ENCODE peak calls at places on chromosomes 3 and 15, in six cellular contexts. P is NT2/D1, V is HT1080, F is Peyer's patch, L is naive B cell, C is kidney epithelial cell. E is an unnamed sample.

GRCh38 chr3:72182206-72182605 is 397.3 kb upstream of the PROK2 start:
- DNase-seq in P (no peak), V (peak; percentile 29), F (no peak), L (no peak), C (no peak), E (no peak)

GRCh38 chr15:99435138-99435695 is 130.6 kb upstream of the MEF2A start:
- DNase-seq in P (no peak), V (no peak), F (peak; percentile 42), L (no peak), C (no peak), E (no peak)

GRCh38 chr3:46449755-46450552 is 14.8 kb downstream of the LTF start:
- DNase-seq in P (peak; percentile 23), V (no peak), F (no peak), L (no peak), C (no peak), E (peak; percentile 11)

GRCh38 chr15:82916161-82916952 is 36.2 kb downstream of the HOMER2 start:
- DNase-seq in P (no peak), V (no peak), F (no peak), L (no peak), C (no peak), E (no peak)

GRCh38 chr3:66490984-66491383 is 9.8 kb downstream of the LRIG1 start:
- DNase-seq in P (no peak), V (no peak), F (no peak), L (no peak), C (no peak), E (no peak)

GRCh38 chr15:31088672-31089360 is 12.7 kb downstream of the TRPM1 start:
- DNase-seq in P (no peak), V (no peak), F (no peak), L (no peak), C (no peak), E (no peak)

GRCh38 chr15:74174216-74174965 is 881 bp downstream of the ISLR start:
- DNase-seq in P (no peak), V (no peak), F (no peak), L (no peak), C (no peak), E (no peak)

GRCh38 chr3:196073188-196073838 is 8.6 kb downstream of the TFRC start:
- DNase-seq in P (no peak), V (peak; percentile 72), F (peak; percentile 66), L (peak; percentile 71), C (no peak), E (peak; percentile 62)

GRCh38 chr3:170815340-170815739 is 54.7 kb downstream of the RPL22L1 start:
- DNase-seq in P (no peak), V (peak; percentile 33), F (no peak), L (no peak), C (no peak), E (no peak)

GRCh38 chr3:55673764-55674163 is 186.7 kb upstream of the WNT5A start:
- DNase-seq in P (no peak), V (no peak), F (no peak), L (no peak), C (no peak), E (no peak)

GRCh38 chr3:20161714-20162113 is 24.3 kb downstream of the SGO1 start:
- DNase-seq in P (no peak), V (no peak), F (no peak), L (no peak), C (no peak), E (no peak)

GRCh38 chr3:64932666-64933342 is 245.0 kb upstream of the ADAMTS9 start:
- DNase-seq in P (no peak), V (no peak), F (no peak), L (no peak), C (no peak), E (no peak)

GRCh38 chr15:43514241-43515057 is 3.0 kb upstream of the MAP1A start:
- DNase-seq in P (no peak), V (peak; percentile 30), F (no peak), L (peak; percentile 26), C (no peak), E (no peak)

GRCh38 chr15:97319316-97319715 is 641.2 kb upstream of the ARRDC4 start:
- DNase-seq in P (no peak), V (no peak), F (no peak), L (no peak), C (peak; percentile 63), E (peak; percentile 12)

GRCh38 chr3:111547645-111548044 is 5.6 kb downstream of the CD96 start:
- DNase-seq in P (no peak), V (no peak), F (peak; percentile 56), L (peak; percentile 17), C (no peak), E (no peak)

GRCh38 chr3:174376346-174376745 is 482.8 kb upstream of the NAALADL2 start:
- DNase-seq in P (no peak), V (no peak), F (no peak), L (no peak), C (no peak), E (no peak)

GRCh38 chr3:107211608-107212007 is 165.6 kb upstream of the CCDC54 start:
- DNase-seq in P (no peak), V (no peak), F (no peak), L (no peak), C (no peak), E (no peak)

GRCh38 chr3:83034806-83035703 is 1273.6 kb upstream of the GBE1 start:
- DNase-seq in P (no peak), V (no peak), F (no peak), L (no peak), C (no peak), E (no peak)

GRCh38 chr3:99084156-99084555 is 182.7 kb upstream of the DCBLD2 start:
- DNase-seq in P (no peak), V (no peak), F (no peak), L (no peak), C (no peak), E (no peak)

GRCh38 chr3:27758083-27758482 is 36.0 kb upstream of the EOMES start:
- DNase-seq in P (no peak), V (peak; percentile 91), F (no peak), L (no peak), C (peak; percentile 25), E (peak; percentile 52)

GRCh38 chr15:52448010-52448890 is 80.4 kb downstream of the MYO5A start:
- DNase-seq in P (no peak), V (no peak), F (no peak), L (no peak), C (no peak), E (no peak)

GRCh38 chr3:71658131-71658530 is 67.1 kb downstream of the EIF4E3 start:
- DNase-seq in P (no peak), V (peak; percentile 87), F (no peak), L (no peak), C (no peak), E (peak; percentile 9)

GRCh38 chr3:185561374-185561943 is 9.1 kb upstream of the LIPH start:
- DNase-seq in P (no peak), V (no peak), F (no peak), L (no peak), C (no peak), E (no peak)

GRCh38 chr3:148319161-148319915 is 378.4 kb upstream of the AGTR1 start:
- DNase-seq in P (no peak), V (peak; percentile 83), F (no peak), L (no peak), C (no peak), E (peak; percentile 65)

GRCh38 chr15:23073890-23074631 is 34.7 kb upstream of the TUBGCP5 start:
- DNase-seq in P (no peak), V (no peak), F (no peak), L (no peak), C (no peak), E (no peak)

GRCh38 chr3:157077565-157077991 is 82.4 kb downstream of the CCNL1 start:
- DNase-seq in P (no peak), V (no peak), F (no peak), L (no peak), C (no peak), E (no peak)

GRCh38 chr3:147458995-147459704 is 50.0 kb downstream of the ZIC1 start:
- DNase-seq in P (no peak), V (no peak), F (no peak), L (no peak), C (no peak), E (no peak)

GRCh38 chr3:37872413-37873160 is 10.9 kb downstream of the CTDSPL start:
- DNase-seq in P (no peak), V (peak; percentile 69), F (no peak), L (no peak), C (no peak), E (no peak)

GRCh38 chr3:147616998-147617619 is 207.9 kb downstream of the ZIC1 start:
- DNase-seq in P (no peak), V (no peak), F (no peak), L (no peak), C (no peak), E (peak; percentile 58)

GRCh38 chr3:127679534-127680145 is 6.9 kb downstream of the ABTB1 start:
- DNase-seq in P (no peak), V (no peak), F (no peak), L (no peak), C (no peak), E (no peak)